ENCODE peak calls at places on chromosome 7, in four cellular contexts. B is mesenchymal stem cell, O is IMR-90, X is mesendoderm. Q is an unnamed sample.

GRCh38 chr7:151517601-151518104 is 2.0 kb downstream of the RHEB start:
- DNase-seq in B (no peak), O (no peak), X (no peak), Q (no peak)

GRCh38 chr7:92698237-92698841 is 108.1 kb upstream of the FAM133B start:
- DNase-seq in B (peak), O (peak), X (no peak), Q (no peak)

GRCh38 chr7:25073451-25073850 is 51.6 kb downstream of the CYCS start:
- DNase-seq in B (peak), O (peak), X (no peak), Q (no peak)

GRCh38 chr7:90896458-90896857 is 300.3 kb downstream of the CDK14 start:
- DNase-seq in B (peak), O (no peak), X (no peak), Q (no peak)

GRCh38 chr7:142954680-142955268 is 7.4 kb downstream of the KEL start:
- DNase-seq in B (no peak), O (no peak), X (peak), Q (no peak)

GRCh38 chr7:29071203-29071804 is 75.0 kb downstream of the CPVL start:
- DNase-seq in B (no peak), O (no peak), X (no peak), Q (no peak)

GRCh38 chr7:150788474-150789269 is 11.5 kb downstream of the TMEM176B start:
- DNase-seq in B (no peak), O (peak), X (no peak), Q (no peak)

GRCh38 chr7:128025380-128025779 is 5.9 kb downstream of the LRRC4 start:
- DNase-seq in B (no peak), O (peak), X (peak), Q (no peak)

GRCh38 chr7:105519353-105519752 is 2.7 kb downstream of the PUS7 start:
- DNase-seq in B (peak), O (peak), X (no peak), Q (no peak)

GRCh38 chr7:229184-229964 is 37.0 kb downstream of the FAM20C start:
- DNase-seq in B (peak), O (peak), X (no peak), Q (no peak)

GRCh38 chr7:142440219-142441073 is 182.6 kb upstream of the PRSS58 start:
- DNase-seq in B (peak), O (peak), X (peak), Q (no peak)

GRCh38 chr7:114823290-114823689 is 98.6 kb upstream of the MDFIC start:
- DNase-seq in B (no peak), O (peak), X (no peak), Q (peak)

GRCh38 chr7:37901236-37901827 is 15.3 kb downstream of the SFRP4 start:
- DNase-seq in B (peak), O (peak), X (peak), Q (no peak)

GRCh38 chr7:155965010-155965409 is 152.7 kb upstream of the SHH start:
- DNase-seq in B (no peak), O (peak), X (no peak), Q (peak)

GRCh38 chr7:79291498-79291865 is 162.0 kb downstream of the MAGI2 start:
- DNase-seq in B (no peak), O (no peak), X (no peak), Q (no peak)

GRCh38 chr7:104296900-104297299 is 31.5 kb upstream of the LHFPL3 start:
- DNase-seq in B (no peak), O (no peak), X (no peak), Q (no peak)

GRCh38 chr7:113083834-113084498 is 2.7 kb downstream of the GPR85 start:
- DNase-seq in B (no peak), O (no peak), X (no peak), Q (no peak)
- H3K18ac ChIP-seq in B (no peak), O (no peak), X (no peak), Q (no peak)

DNA sequence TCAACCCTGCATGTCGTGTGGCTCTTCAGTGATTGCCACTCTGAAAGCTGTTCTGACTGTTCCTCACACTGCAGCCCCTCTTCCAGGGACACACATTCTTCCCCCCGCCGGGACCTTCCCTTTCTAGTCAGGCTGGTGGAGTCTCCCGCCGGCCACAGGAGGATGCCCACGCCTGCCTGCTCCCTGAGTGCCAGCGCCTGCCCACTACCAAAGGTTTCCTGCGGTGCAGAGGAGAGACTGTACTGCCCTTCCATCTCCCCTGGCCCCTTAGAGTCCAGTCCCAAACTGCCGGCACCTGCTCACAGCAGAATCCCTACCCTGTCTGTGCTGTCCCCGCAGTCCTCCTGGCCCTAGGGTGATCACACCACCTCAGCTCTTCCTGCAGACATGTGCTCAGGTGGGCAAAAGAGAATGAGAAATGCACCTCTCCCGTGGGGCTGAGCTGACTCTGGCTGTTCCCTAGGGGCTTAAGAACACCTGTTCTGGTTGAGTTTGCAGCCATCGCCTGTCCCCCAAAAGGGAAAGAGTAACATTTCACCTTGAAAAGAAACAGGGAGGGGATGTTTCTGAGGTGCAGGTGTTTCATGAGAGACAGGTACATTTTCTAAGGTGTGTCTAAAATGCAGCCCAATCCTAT is 1.4 kb downstream of the PODXL start:
- DNase-seq in B (no peak), O (no peak), X (no peak), Q (no peak)
- H3K18ac ChIP-seq in B (no peak), O (no peak), X (peak), Q (peak)

GRCh38 chr7:73555411-73555982 is 2.0 kb downstream of the BCL7B start:
- DNase-seq in B (no peak), O (no peak), X (no peak), Q (no peak)

GRCh38 chr7:73557108-73557396 is 438 bp downstream of the BCL7B start:
- DNase-seq in B (peak), O (peak), X (peak), Q (peak)

GRCh38 chr7:73560035-73560835 is 2.7 kb upstream of the BCL7B start:
- DNase-seq in B (peak), O (peak), X (no peak), Q (no peak)

GRCh38 chr7:73556208-73557107 is 1.0 kb downstream of the BCL7B start:
- DNase-seq in B (no peak), O (peak), X (no peak), Q (no peak)

GRCh38 chr7:73557397-73558257 is at the start of gene BCL7B:
- DNase-seq in B (peak), O (peak), X (peak), Q (peak)
- H3K18ac ChIP-seq in B (peak), O (peak), X (peak), Q (peak)

GRCh38 chr7:47526466-47526865 is 55.4 kb downstream of the TNS3 start:
- DNase-seq in B (no peak), O (no peak), X (no peak), Q (no peak)
- H3K18ac ChIP-seq in B (peak), O (no peak), X (no peak), Q (no peak)

GRCh38 chr7:130413201-130413600 is 27.6 kb downstream of the CEP41 start:
- DNase-seq in B (no peak), O (no peak), X (no peak), Q (no peak)
- H3K18ac ChIP-seq in B (no peak), O (no peak), X (no peak), Q (no peak)

GRCh38 chr7:154324196-154324595 is 272.0 kb downstream of the DPP6 start:
- DNase-seq in B (no peak), O (no peak), X (no peak), Q (no peak)
- H3K18ac ChIP-seq in B (no peak), O (no peak), X (no peak), Q (no peak)

GRCh38 chr7:74275401-74275881 is 13.8 kb upstream of the CLIP2 start:
- DNase-seq in B (no peak), O (no peak), X (peak), Q (peak)
- H3K18ac ChIP-seq in B (peak), O (no peak), X (no peak), Q (no peak)